ENCODE peak calls at places on chromosomes 5 and 9, in nine cellular contexts. H is aorta; Z is CD8-positive, alpha-beta T cell; U is pancreas; Y is brain microvascular endothelial cell; T is naive thymus-derived CD4-positive, alpha-beta T cell; S is SJSA1; C is retinal pigment epithelial cell; I is heart right ventricle. R is an unnamed sample.

GRCh38 chr5:131533844-131534243 is 101.2 kb downstream of the RAPGEF6 start:
- DNase-seq in I (no peak), C (no peak), Y (no peak), Z (no peak), S (no peak), T (no peak), H (no peak), U (no peak), R (no peak)

GRCh38 chr9:111597852-111598729 is 1.4 kb downstream of the PTGR1 start:
- DNase-seq in I (peak), U (peak), Y (peak), C (no peak), Z (peak), S (no peak), H (peak), T (peak), R (no peak)

GRCh38 chr5:151676719-151677118 is 10.0 kb downstream of the SPARC start:
- DNase-seq in S (peak), Y (no peak), U (no peak), Z (no peak), H (no peak), I (no peak), T (no peak), C (no peak), R (no peak)

GRCh38 chr5:172417983-172418630 is 36.2 kb downstream of the SH3PXD2B start:
- DNase-seq in C (peak), H (peak), I (peak), U (peak), Z (no peak), S (peak), Y (peak), T (no peak), R (no peak)

GRCh38 chr9:103755441-103755840 is 338.7 kb upstream of the SMC2 start:
- DNase-seq in C (no peak), U (no peak), Y (no peak), T (no peak), I (no peak), S (no peak), Z (no peak), H (no peak), R (no peak)

GRCh38 chr9:89319015-89319905 is 960 bp downstream of the SECISBP2 start:
- DNase-seq in H (no peak), T (no peak), Z (no peak), Y (no peak), I (no peak), C (no peak), S (no peak), U (no peak), R (no peak)

GRCh38 chr9:127866535-127866934 is 10.9 kb downstream of the AK1 start:
- DNase-seq in C (no peak), H (no peak), Y (no peak), Z (no peak), I (no peak), U (no peak), S (no peak), T (no peak), R (no peak)

GRCh38 chr9:70954126-70954525 is 167.3 kb downstream of the TRPM3 start:
- DNase-seq in C (peak), Z (no peak), T (no peak), U (no peak), I (no peak), S (peak), H (no peak), Y (peak), R (peak)

GRCh38 chr9:98087420-98088354 is 31.2 kb downstream of the NANS start:
- DNase-seq in T (no peak), I (peak), Z (peak), S (no peak), C (peak), H (peak), U (peak), Y (peak), R (no peak)

GRCh38 chr5:55672477-55672911 is 39.6 kb downstream of the SLC38A9 start:
- DNase-seq in C (no peak), Y (no peak), I (no peak), H (no peak), S (no peak), U (no peak), Z (no peak), T (no peak), R (no peak)

GRCh38 chr5:135913713-135914626 is 18.3 kb upstream of the IL9 start:
- DNase-seq in S (no peak), H (no peak), C (no peak), Z (no peak), U (no peak), I (no peak), T (no peak), Y (no peak), R (no peak)

GRCh38 chr5:179218586-179219330 is 126.5 kb downstream of the ADAMTS2 start:
- DNase-seq in Z (no peak), Y (no peak), S (no peak), I (no peak), U (peak), H (peak), T (no peak), C (no peak), R (no peak)

GRCh38 chr9:24936117-24936516 is 390.4 kb upstream of the IZUMO3 start:
- DNase-seq in Z (no peak), C (no peak), I (no peak), S (no peak), H (no peak), Y (no peak), U (no peak), T (no peak), R (no peak)

GRCh38 chr5:146624179-146624578 is 108.2 kb upstream of the GPR151 start:
- DNase-seq in Y (no peak), I (no peak), C (no peak), Z (no peak), H (no peak), U (no peak), S (no peak), T (no peak), R (no peak)

GRCh38 chr9:122109035-122109813 is 16.1 kb upstream of the TTLL11 start:
- DNase-seq in T (no peak), Y (no peak), U (no peak), Z (no peak), I (no peak), S (no peak), H (no peak), C (no peak), R (no peak)

GRCh38 chr5:175517824-175518450 is 39.6 kb downstream of the SFXN1 start:
- DNase-seq in U (no peak), Y (peak), T (no peak), C (peak), H (no peak), S (peak), Z (peak), I (no peak), R (no peak)

GRCh38 chr9:126804696-126805545 is at the start of gene ZBTB43:
- DNase-seq in T (peak), Z (peak), U (peak), H (peak), Y (peak), C (peak), I (peak), S (peak), R (no peak)

GRCh38 chr5:127801751-127802476 is 98.7 kb downstream of the CCDC192 start:
- DNase-seq in I (no peak), S (peak), H (no peak), Z (no peak), C (no peak), U (no peak), Y (peak), T (no peak), R (no peak)

GRCh38 chr5:179307931-179308471 is 37.3 kb downstream of the ADAMTS2 start:
- DNase-seq in T (no peak), C (no peak), U (no peak), H (peak), Y (no peak), Z (no peak), I (no peak), S (no peak), R (no peak)

GRCh38 chr5:145568581-145568980 is 266.6 kb downstream of the PRELID2 start:
- DNase-seq in S (no peak), C (no peak), T (no peak), Y (no peak), U (no peak), I (no peak), H (no peak), Z (no peak), R (no peak)

GRCh38 chr9:90432951-90433350 is 209.7 kb downstream of the DIRAS2 start:
- DNase-seq in I (no peak), Y (peak), H (no peak), S (no peak), U (no peak), C (no peak), T (no peak), Z (no peak), R (no peak)

GRCh38 chr9:75036793-75037192 is 8.7 kb upstream of the CARNMT1 start:
- DNase-seq in S (no peak), C (no peak), T (no peak), U (no peak), H (no peak), Y (no peak), Z (no peak), I (no peak), R (no peak)

GRCh38 chr5:54643679-54644078 is 126.1 kb downstream of the SNX18 start:
- DNase-seq in C (peak), Y (peak), U (no peak), Z (no peak), S (peak), I (no peak), H (peak), T (no peak), R (peak)

GRCh38 chr9:90099262-90099982 is 494.6 kb downstream of the GADD45G start:
- DNase-seq in T (no peak), Y (peak), Z (no peak), H (no peak), I (no peak), C (no peak), S (no peak), U (no peak), R (no peak)

GRCh38 chr9:2502760-2503159 is 118.8 kb upstream of the VLDLR start:
- DNase-seq in I (no peak), U (no peak), Y (no peak), H (no peak), S (no peak), C (no peak), T (no peak), Z (no peak), R (no peak)

GRCh38 chr9:93094294-93095204 is 1.5 kb upstream of the CARD19 start:
- DNase-seq in S (no peak), Z (no peak), H (peak), T (no peak), U (no peak), Y (no peak), I (peak), C (no peak), R (no peak)

GRCh38 chr5:159061186-159061796 is 38.4 kb downstream of the EBF1 start:
- DNase-seq in I (peak), T (no peak), S (peak), Y (peak), C (no peak), H (peak), U (no peak), Z (no peak), R (no peak)

GRCh38 chr5:66307647-66308257 is 163.7 kb downstream of the SREK1 start:
- DNase-seq in S (no peak), C (peak), T (peak), H (no peak), Y (peak), U (no peak), I (peak), Z (no peak), R (no peak)

GRCh38 chr9:96040591-96041461 is 165.3 kb downstream of the ERCC6L2 start:
- DNase-seq in I (no peak), Z (no peak), C (no peak), U (no peak), S (peak), T (no peak), Y (no peak), H (no peak), R (no peak)

GRCh38 chr5:102617857-102618187 is 119.0 kb upstream of the SLCO6A1 start:
- DNase-seq in H (no peak), I (no peak), Y (no peak), T (no peak), S (no peak), U (no peak), C (no peak), Z (no peak), R (no peak)

DNA sequence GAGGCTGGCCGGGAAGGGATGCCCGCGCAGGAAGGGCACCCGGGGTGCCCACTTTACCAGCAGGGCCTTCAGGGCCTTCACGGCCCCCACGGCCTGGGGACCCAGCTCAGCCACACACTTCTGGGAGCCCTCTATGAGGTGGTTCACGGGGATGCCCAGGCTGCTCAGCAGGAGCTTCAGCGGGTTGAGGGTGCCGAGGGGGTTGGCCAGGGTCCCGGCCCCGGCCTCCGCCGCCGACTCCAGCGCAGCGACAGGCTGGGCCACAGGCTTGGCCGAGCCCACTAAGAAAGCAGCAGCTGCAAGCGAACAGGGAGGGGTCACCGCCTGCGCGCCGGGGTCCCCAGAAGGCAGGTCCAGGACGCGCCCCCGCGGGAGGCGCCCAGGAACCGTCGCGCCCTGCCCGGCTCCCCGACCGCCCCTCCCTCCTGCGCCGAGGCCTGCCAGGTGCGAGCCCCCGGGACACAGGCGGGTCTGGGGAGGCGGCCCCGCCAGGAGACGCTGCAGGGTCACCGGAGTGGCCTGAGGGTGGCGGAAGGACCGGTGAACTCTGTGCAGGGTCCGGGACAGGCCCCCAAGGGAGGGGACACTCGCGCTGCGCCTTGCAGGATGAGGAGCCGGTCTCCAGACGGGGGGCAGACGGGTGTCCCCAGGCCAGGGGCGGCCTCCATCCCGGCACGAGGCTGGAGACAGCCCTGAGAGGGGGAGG is 603 bp downstream of the SCGB3A1 start:
- DNase-seq in T (no peak), H (no peak), Z (no peak), I (no peak), Y (no peak), U (peak), C (no peak), S (no peak), R (no peak)
- H3K4me3 ChIP-seq in T (no peak), H (no peak), Z (peak), I (peak), Y (peak), U (no peak), C (peak), S (no peak), R (no peak)

DNA sequence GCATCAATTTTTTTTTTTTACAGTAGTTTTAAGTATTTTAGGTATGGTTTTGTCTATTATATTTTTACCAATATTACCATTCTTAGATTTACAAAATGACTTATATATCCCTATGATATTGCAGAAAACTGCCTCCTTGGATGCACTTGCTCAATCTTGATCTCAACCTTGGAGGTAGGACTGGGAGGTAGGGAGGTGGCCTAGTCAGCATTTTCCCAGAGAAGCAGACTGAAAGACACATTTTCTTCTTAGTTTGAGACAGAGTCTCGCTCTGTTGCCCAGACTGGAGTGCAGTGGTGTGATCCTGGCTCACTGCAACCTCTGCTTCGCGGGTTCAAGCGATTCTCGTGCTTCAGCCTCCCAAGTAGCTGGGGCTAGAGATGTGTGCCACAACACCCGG is 175.3 kb upstream of the SH3GL2 start:
- DNase-seq in U (no peak), I (no peak), C (no peak), S (no peak), Z (no peak), H (no peak), Y (no peak), T (no peak), R (no peak)
- H3K4me3 ChIP-seq in U (no peak), I (no peak), C (no peak), S (no peak), Z (no peak), H (no peak), Y (no peak), T (no peak), R (no peak)

DNA sequence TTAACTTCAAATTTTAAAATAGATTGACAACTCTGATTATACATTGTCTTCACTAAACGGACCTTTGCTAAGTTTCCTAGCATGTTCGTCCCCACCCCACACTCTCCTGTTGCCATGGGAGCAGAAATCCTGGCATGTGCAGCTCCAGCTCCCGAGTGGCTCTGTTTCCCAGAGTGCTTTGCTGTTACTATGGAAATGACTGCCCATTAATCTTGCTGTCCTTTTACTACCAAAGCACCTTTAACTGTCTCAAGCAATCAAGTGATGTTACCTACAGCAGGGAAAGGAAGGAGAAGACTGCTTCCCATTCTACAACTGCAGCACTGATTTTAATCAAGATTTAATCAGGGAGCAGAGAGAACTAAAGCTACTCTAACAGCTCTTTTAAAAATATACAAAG is 212.0 kb upstream of the KIF2A start:
- DNase-seq in T (no peak), Z (no peak), C (peak), U (no peak), I (no peak), Y (peak), H (no peak), S (no peak), R (peak)
- H3K4me3 ChIP-seq in T (peak), Z (peak), C (no peak), U (no peak), I (no peak), Y (no peak), H (no peak), S (no peak), R (peak)

GRCh38 chr5:97143715-97144114 is 1.3 kb upstream of the LIX1 start:
- DNase-seq in S (no peak), Z (no peak), I (no peak), C (no peak), Y (no peak), T (no peak), U (no peak), H (no peak), R (peak)

GRCh38 chr5:97141539-97141938 is 872 bp downstream of the LIX1 start:
- DNase-seq in S (no peak), T (no peak), Z (no peak), I (no peak), U (no peak), C (no peak), Y (no peak), H (no peak), R (no peak)

GRCh38 chr5:97141031-97141430 is 1.4 kb downstream of the LIX1 start:
- DNase-seq in T (no peak), Z (no peak), S (no peak), Y (no peak), H (no peak), C (no peak), U (no peak), I (no peak), R (no peak)

DNA sequence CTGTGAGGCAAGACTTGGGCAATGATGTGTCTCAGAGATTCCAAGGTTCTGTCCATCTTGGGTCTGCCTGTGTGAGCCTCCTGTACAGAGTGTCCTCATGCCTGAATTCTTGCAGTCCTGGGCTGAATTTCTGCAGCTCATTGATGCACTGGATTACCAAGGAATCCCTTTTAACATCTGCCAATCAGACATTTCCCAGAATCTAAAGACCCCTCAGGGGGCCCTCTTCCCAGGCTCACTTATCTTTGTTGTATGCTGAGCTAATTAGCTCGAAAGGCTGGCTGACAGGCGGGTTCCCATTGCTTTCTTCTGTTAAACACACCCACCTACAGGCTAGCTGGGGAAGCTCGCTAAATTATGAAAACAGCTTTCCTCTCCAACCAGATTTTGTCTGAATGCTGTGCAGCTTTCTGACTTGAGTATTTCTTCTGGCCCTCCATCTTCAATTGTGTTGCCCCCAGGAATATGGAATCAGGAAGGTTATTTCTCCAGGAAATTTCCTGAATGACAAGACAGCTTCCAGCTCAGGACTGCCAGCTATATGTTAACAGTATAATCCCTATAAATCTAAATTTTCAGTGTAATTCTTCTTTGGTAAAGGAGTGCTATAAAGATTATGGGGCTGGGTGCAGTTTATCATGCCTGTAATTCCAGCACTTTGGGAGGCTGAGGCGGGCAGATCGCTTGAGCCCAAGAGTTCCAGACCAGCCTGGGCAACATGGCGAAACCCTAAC is at the start of gene LIX1:
- DNase-seq in I (peak), S (no peak), Y (peak), T (peak), H (no peak), U (no peak), Z (peak), C (no peak), R (peak)
- H3K4me3 ChIP-seq in I (no peak), S (no peak), Y (no peak), T (no peak), H (no peak), U (no peak), Z (no peak), C (no peak), R (no peak)

DNA sequence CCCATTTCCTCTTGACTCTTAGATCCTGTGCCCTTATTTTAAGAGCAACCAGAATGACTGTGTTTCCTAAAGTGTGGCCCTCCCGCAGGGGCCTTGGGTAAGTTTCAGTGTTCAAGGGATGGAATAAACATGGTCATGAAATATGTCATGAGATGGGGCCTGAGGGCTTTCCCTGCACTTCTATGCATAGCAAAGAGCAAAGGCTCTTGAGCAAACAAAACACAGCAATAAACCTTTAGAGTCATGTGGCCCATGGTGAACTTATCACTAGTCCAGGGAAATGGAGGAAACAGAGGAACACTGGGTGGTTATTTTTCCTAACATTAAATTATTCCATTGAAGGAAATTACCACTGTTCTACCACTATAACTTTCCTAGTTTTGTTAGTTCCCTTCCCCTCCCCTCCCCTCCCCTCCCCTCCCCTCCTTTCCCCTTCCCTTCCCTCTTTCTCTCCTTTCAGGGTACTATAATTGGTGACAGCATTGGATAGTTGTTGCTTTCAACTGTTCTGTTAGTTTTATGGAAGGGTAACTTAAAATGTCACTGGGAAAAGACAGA is 72.4 kb downstream of the CTSL start:
- DNase-seq in H (no peak), I (no peak), C (no peak), T (no peak), Z (no peak), U (no peak), S (no peak), Y (no peak), R (no peak)
- H3K4me3 ChIP-seq in H (no peak), I (no peak), C (no peak), T (no peak), Z (no peak), U (no peak), S (no peak), Y (no peak), R (no peak)

GRCh38 chr5:173735171-173735570 is 118.7 kb upstream of the BOD1 start:
- DNase-seq in C (no peak), Z (no peak), I (no peak), U (no peak), Y (no peak), H (no peak), T (no peak), S (no peak), R (no peak)
- H3K4me3 ChIP-seq in C (no peak), Z (no peak), I (no peak), U (no peak), Y (no peak), H (no peak), T (no peak), S (no peak), R (no peak)

R was measured in epithelial cell of proximal tubule.